ENCODE peak calls at places on chromosomes 7 and 10, in six cellular contexts. K is cerebellum, J is CD14-positive monocyte, Y is HTR-8/SVneo, M is iPS-NIHi11, O is neural crest cell. E is an unnamed sample.
A peak's percentile ranks its signal among the peaks of the same experiment; 100 is the strongest.

GRCh38 chr10:89428873-89429272 is 14.5 kb downstream of the IFIT5 start:
- DNase-seq in M (no peak), O (no peak), K (no peak), J (no peak), Y (no peak), E (no peak)

GRCh38 chr7:44609829-44610228 is 3.4 kb downstream of the OGDH start:
- DNase-seq in M (no peak), O (no peak), K (no peak), J (no peak), Y (no peak), E (no peak)

GRCh38 chr10:128345331-128345730 is 219.1 kb upstream of the MKI67 start:
- DNase-seq in K (no peak), M (no peak), Y (no peak), J (no peak), O (no peak), E (no peak)

GRCh38 chr7:140219672-140220520 is 43.1 kb upstream of the KDM7A start:
- DNase-seq in K (no peak), M (no peak), O (no peak), J (no peak), Y (no peak), E (peak; percentile 43)

GRCh38 chr7:47896809-47897423 is 51.4 kb downstream of the PKD1L1 start:
- DNase-seq in Y (no peak), J (no peak), M (peak; percentile 26), K (no peak), O (no peak), E (no peak)

GRCh38 chr7:17846935-17847334 is 93.4 kb downstream of the SNX13 start:
- DNase-seq in J (no peak), M (no peak), K (no peak), Y (no peak), O (no peak), E (no peak)

GRCh38 chr7:604884-605531 is 85.4 kb upstream of the PDGFA start:
- DNase-seq in Y (no peak), J (no peak), O (no peak), K (no peak), M (no peak), E (no peak)

GRCh38 chr10:116974442-116975005 is 30.5 kb downstream of the SHTN1 start:
- DNase-seq in K (no peak), M (no peak), O (no peak), J (no peak), Y (peak; percentile 30), E (no peak)

GRCh38 chr10:6195376-6195775 is 7.4 kb upstream of the PFKFB3 start:
- DNase-seq in J (no peak), O (no peak), Y (no peak), K (no peak), M (peak; percentile 1), E (no peak)

GRCh38 chr7:4792537-4793126 is 17.2 kb downstream of the AP5Z1 start:
- DNase-seq in J (no peak), Y (no peak), K (no peak), O (peak; percentile 16), M (peak; percentile 13), E (no peak)

GRCh38 chr7:75967573-75967997 is 26.8 kb downstream of the TMEM120A start:
- DNase-seq in K (no peak), O (no peak), J (no peak), M (no peak), Y (no peak), E (peak; percentile 35)

GRCh38 chr7:139525239-139525638 is 1.8 kb downstream of the CLEC2L start:
- DNase-seq in M (no peak), Y (no peak), K (no peak), O (no peak), J (no peak), E (no peak)

GRCh38 chr10:88150338-88150737 is 286.9 kb downstream of the PTEN start:
- DNase-seq in M (no peak), Y (no peak), K (no peak), O (no peak), J (peak; percentile 49), E (no peak)

GRCh38 chr7:134366481-134366880 is 49.8 kb upstream of the SLC35B4 start:
- DNase-seq in J (no peak), M (no peak), K (no peak), O (no peak), Y (no peak), E (no peak)

GRCh38 chr10:15293862-15294835 is 76.9 kb downstream of the FAM171A1 start:
- DNase-seq in O (no peak), K (peak; percentile 53), M (no peak), Y (no peak), J (no peak), E (no peak)

GRCh38 chr7:13874783-13875182 is 114.7 kb downstream of the ETV1 start:
- DNase-seq in J (no peak), Y (no peak), M (no peak), O (no peak), K (no peak), E (no peak)

GRCh38 chr10:102394801-102395676 is 466 bp upstream of the NFKB2 start:
- DNase-seq in Y (peak; percentile 89), K (peak; percentile 86), O (peak; percentile 83), M (peak; percentile 90), J (peak; percentile 89), E (peak; percentile 13)

GRCh38 chr10:87596351-87596750 is 63.3 kb upstream of the PAPSS2 start:
- DNase-seq in Y (no peak), O (no peak), K (no peak), J (no peak), M (no peak), E (no peak)

GRCh38 chr10:58404001-58404400 is 18.8 kb downstream of the TFAM start:
- DNase-seq in K (no peak), J (no peak), Y (no peak), M (no peak), O (no peak), E (no peak)

GRCh38 chr7:26534649-26535482 is 243.2 kb downstream of the SNX10 start:
- DNase-seq in K (no peak), J (no peak), M (no peak), O (no peak), Y (no peak), E (no peak)

GRCh38 chr10:56181607-56182006 is 179.5 kb downstream of the ZWINT start:
- DNase-seq in Y (no peak), K (no peak), M (no peak), O (no peak), J (no peak), E (no peak)

GRCh38 chr7:73429622-73430505 is 3.7 kb upstream of the FZD9 start:
- DNase-seq in M (no peak), J (no peak), Y (no peak), O (no peak), K (no peak), E (no peak)

GRCh38 chr7:17680026-17680425 is 260.3 kb downstream of the SNX13 start:
- DNase-seq in K (no peak), M (no peak), J (peak; percentile 83), O (no peak), Y (no peak), E (no peak)

GRCh38 chr10:8013011-8013410 is 41.5 kb upstream of the GATA3 start:
- DNase-seq in K (no peak), O (no peak), J (no peak), M (no peak), Y (no peak), E (no peak)

GRCh38 chr10:635088-635861 is 54.2 kb downstream of the DIP2C start:
- DNase-seq in Y (no peak), K (no peak), J (no peak), M (no peak), O (no peak), E (no peak)

GRCh38 chr10:103854687-103855423 is 521 bp downstream of the SH3PXD2A start:
- DNase-seq in Y (no peak), M (peak; percentile 41), J (no peak), K (peak; percentile 61), O (peak; percentile 53), E (no peak)

GRCh38 chr10:2665772-2666171 is 401.6 kb upstream of the PFKP start:
- DNase-seq in Y (no peak), K (no peak), M (no peak), J (no peak), O (no peak), E (no peak)

GRCh38 chr7:122055072-122055471 is 89.0 kb downstream of the AASS start:
- DNase-seq in J (no peak), Y (no peak), O (no peak), K (no peak), M (no peak), E (no peak)

E was measured in NCI-H2029.